ENCODE peak calls at places on chromosomes 3 and 15, in seven cellular contexts. O is ovary, R is mucosa of descending colon, X is breast epithelium, Z is GM12865, U is body of pancreas, G is left ventricle myocardium inferior. Y is an unnamed sample.
A peak's percentile ranks its signal among the peaks of the same experiment; 100 is the strongest.

GRCh38 chr3:126546013-126546412 is 12.7 kb downstream of the C3orf22 start:
- DNase-seq in X (no peak), Z (no peak), R (peak; percentile 6), O (no peak), G (no peak), U (no peak), Y (no peak)

GRCh38 chr3:85589145-85589544 is 630.4 kb downstream of the CADM2 start:
- DNase-seq in G (no peak), X (no peak), R (no peak), O (no peak), Z (no peak), U (no peak), Y (no peak)

GRCh38 chr3:40397912-40398311 is 10.9 kb downstream of the ENTPD3 start:
- DNase-seq in Z (no peak), G (no peak), U (no peak), X (no peak), R (no peak), O (no peak), Y (no peak)

GRCh38 chr15:77892335-77892734 is 185.2 kb downstream of the TBC1D2B start:
- DNase-seq in Z (no peak), O (no peak), X (no peak), G (no peak), R (no peak), U (no peak), Y (no peak)

GRCh38 chr15:70535071-70535954 is 228.0 kb downstream of the UACA start:
- DNase-seq in G (no peak), X (no peak), R (peak; percentile 42), U (no peak), Z (peak; percentile 48), O (no peak), Y (peak; percentile 26)

GRCh38 chr15:68372291-68372811 is 59.6 kb downstream of the ITGA11 start:
- DNase-seq in Z (peak; percentile 17), G (no peak), R (no peak), O (peak; percentile 15), U (no peak), X (no peak), Y (no peak)

GRCh38 chr3:141878812-141879211 is 2.4 kb downstream of the ATP1B3 start:
- DNase-seq in Z (no peak), U (no peak), R (no peak), O (no peak), X (no peak), G (no peak), Y (no peak)

GRCh38 chr3:129756871-129757270 is 136.6 kb downstream of the TMCC1 start:
- DNase-seq in U (peak; percentile 15), Z (no peak), O (no peak), X (no peak), R (no peak), G (no peak), Y (no peak)

GRCh38 chr3:195031574-195032003 is 239.4 kb downstream of the XXYLT1 start:
- DNase-seq in U (no peak), O (no peak), R (no peak), X (no peak), G (no peak), Z (no peak), Y (no peak)

GRCh38 chr3:188177721-188178120 is 23.8 kb downstream of the LPP start:
- DNase-seq in O (no peak), U (no peak), Z (no peak), R (no peak), G (no peak), X (no peak), Y (no peak)

GRCh38 chr3:6861331-6861988 is 545 bp downstream of the GRM7 start:
- DNase-seq in G (no peak), Z (no peak), X (no peak), O (no peak), U (no peak), R (no peak), Y (peak; percentile 42)

GRCh38 chr3:194586839-194587238 is 46.4 kb downstream of the TMEM44 start:
- DNase-seq in R (no peak), X (no peak), G (no peak), Z (no peak), U (no peak), O (no peak), Y (no peak)

GRCh38 chr3:58627580-58627894 is 39.0 kb downstream of the FAM3D start:
- DNase-seq in O (peak; percentile 65), G (peak; percentile 77), R (no peak), X (peak; percentile 29), U (peak; percentile 75), Z (no peak), Y (no peak)

GRCh38 chr3:28745904-28746617 is 397.4 kb upstream of the AZI2 start:
- DNase-seq in Z (no peak), R (no peak), X (no peak), U (no peak), O (no peak), G (no peak), Y (no peak)

GRCh38 chr3:189735913-189736312 is 104.7 kb downstream of the TP63 start:
- DNase-seq in G (no peak), U (no peak), R (no peak), X (no peak), Z (no peak), O (no peak), Y (no peak)

GRCh38 chr15:67100808-67101581 is 35.6 kb downstream of the SMAD3 start:
- DNase-seq in G (no peak), Z (peak; percentile 90), X (no peak), R (no peak), U (no peak), O (no peak), Y (peak; percentile 60)

GRCh38 chr3:124277516-124277890 is 285.6 kb upstream of the ROPN1 start:
- DNase-seq in Z (no peak), U (peak; percentile 14), R (peak; percentile 36), X (peak; percentile 38), O (no peak), G (no peak), Y (no peak)
- TF ChIP-seq CTCF in Z (no peak), U (no peak), R (no peak), X (no peak), O (no peak), G (no peak), Y (no peak)

DNA sequence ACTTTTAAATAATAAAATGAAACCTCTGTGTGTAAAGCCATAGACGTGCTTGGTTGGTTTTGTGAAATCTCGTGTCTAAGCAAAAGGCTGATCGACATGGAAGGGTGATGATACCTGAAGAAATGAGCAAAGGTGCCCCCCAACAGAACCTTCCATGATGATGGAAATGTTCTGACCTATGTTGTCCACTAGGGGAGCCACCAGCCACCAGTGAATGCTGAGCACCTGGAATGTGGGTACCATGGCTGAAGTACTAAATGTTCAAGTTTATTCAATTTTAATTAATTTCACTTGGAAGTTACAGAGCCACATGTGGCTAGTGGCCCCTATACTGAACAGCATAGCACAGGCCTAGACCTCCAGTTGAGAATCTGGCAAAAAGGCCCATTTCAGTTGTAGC is 158.8 kb downstream of the POLR2M start:
- DNase-seq in X (no peak), U (no peak), Z (peak; percentile 5), R (no peak), O (no peak), G (no peak), Y (no peak)
- TF ChIP-seq CTCF in X (no peak), U (peak; percentile 20), Z (peak; percentile 54), R (no peak), O (no peak), G (peak; percentile 53), Y (peak; percentile 48)

GRCh38 chr15:80992436-80992835 is 2.8 kb upstream of the MESD start:
- DNase-seq in X (no peak), Z (no peak), R (no peak), U (no peak), O (no peak), G (no peak), Y (no peak)

GRCh38 chr15:80989518-80990478 is at the start of gene MESD:
- DNase-seq in Z (peak; percentile 98), X (peak; percentile 95), U (peak; percentile 97), R (peak; percentile 99), O (peak; percentile 99), G (peak; percentile 99), Y (peak; percentile 97)

GRCh38 chr15:80990955-80991354 is 1.3 kb upstream of the MESD start:
- DNase-seq in R (no peak), X (no peak), G (no peak), Z (no peak), O (no peak), U (no peak), Y (no peak)

GRCh38 chr15:80989110-80989517 is 505 bp downstream of the MESD start:
- DNase-seq in X (no peak), Z (no peak), R (no peak), O (no peak), U (no peak), G (no peak), Y (no peak)

GRCh38 chr15:80991446-80991845 is 1.8 kb upstream of the MESD start:
- DNase-seq in G (peak; percentile 58), U (peak; percentile 66), O (no peak), X (no peak), R (no peak), Z (peak; percentile 24), Y (no peak)
- TF ChIP-seq CTCF in G (peak; percentile 23), U (no peak), O (no peak), X (no peak), R (no peak), Z (no peak), Y (peak; percentile 5)

GRCh38 chr15:52164631-52165265 is 26.4 kb downstream of the GNB5 start:
- DNase-seq in Z (no peak), R (no peak), O (no peak), G (no peak), X (no peak), U (no peak), Y (no peak)

GRCh38 chr15:52162260-52162659 is 28.9 kb downstream of the GNB5 start:
- DNase-seq in G (no peak), Z (no peak), U (no peak), R (no peak), X (no peak), O (no peak), Y (no peak)

GRCh38 chr15:52161406-52161966 is 29.7 kb downstream of the GNB5 start:
- DNase-seq in O (no peak), X (no peak), U (no peak), R (no peak), G (no peak), Z (no peak), Y (no peak)

GRCh38 chr15:52162876-52163275 is 28.3 kb downstream of the GNB5 start:
- DNase-seq in R (no peak), O (no peak), X (no peak), G (no peak), U (no peak), Z (no peak), Y (no peak)

DNA sequence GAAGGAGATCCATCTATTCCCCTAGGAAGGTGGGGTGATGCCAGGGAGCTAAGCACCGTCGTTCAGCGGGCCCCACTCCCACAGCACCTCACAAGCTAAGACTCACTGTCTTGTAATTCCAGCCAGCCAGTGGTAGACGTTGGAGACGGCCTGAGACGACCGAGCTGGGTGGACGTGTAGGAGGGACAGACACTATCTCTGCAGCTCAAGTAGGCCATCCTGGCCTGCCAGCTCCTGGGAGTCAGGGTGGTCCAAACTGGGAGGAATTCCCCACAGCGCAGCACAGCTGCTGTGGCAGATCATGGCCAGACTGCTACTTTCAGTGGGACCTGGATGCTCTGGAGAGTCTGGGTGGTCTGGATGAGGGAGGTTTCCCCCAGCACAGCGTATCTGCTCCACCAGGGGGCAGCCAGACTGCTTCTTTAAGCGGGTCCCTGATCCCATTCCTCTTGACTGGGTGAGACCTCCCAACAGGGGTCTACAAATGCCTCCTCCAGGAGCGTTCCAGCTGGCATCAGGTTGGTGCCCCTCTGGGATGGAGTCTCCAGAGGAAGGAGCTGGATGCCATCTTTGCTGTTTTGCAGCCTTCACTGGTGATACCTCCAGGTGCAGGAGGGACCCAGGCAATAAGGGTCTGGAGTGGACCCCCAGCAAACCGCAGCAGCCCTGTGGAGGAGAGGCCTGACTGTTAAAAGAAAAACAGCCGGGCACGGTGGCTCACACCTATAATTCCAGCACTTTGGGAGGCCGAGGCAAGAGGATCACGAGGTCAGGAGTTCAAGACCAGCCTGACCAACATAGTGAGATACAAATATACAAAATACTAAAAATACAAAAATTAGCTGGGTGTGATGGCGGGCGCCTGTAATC is 27.6 kb downstream of the GNB5 start:
- DNase-seq in U (no peak), R (no peak), G (no peak), Z (peak; percentile 29), X (no peak), O (no peak), Y (no peak)
- TF ChIP-seq CTCF in U (no peak), R (no peak), G (no peak), Z (peak; percentile 45), X (no peak), O (no peak), Y (peak; percentile 40)

Y was measured in GM13977.